ENCODE peak calls at places on chromosome 13, in five cellular contexts. R, Z, F, A and U are unnamed samples. For H4K20me1, the result is how much of the 10 kb centered on the place peaks cover.

GRCh38 chr13:98368019-98368418 is 190.9 kb upstream of the RNF113B start:
- DNase-seq in Z (no peak), F (no peak), R (peak), A (no peak), U (no peak)

GRCh38 chr13:95471960-95472359 is 80.6 kb upstream of the CLDN10 start:
- DNase-seq in R (no peak), F (no peak), A (no peak), Z (no peak), U (no peak)

GRCh38 chr13:102399791-102400618 is 1.8 kb downstream of the FGF14 start:
- DNase-seq in Z (no peak), F (no peak), A (no peak), R (no peak), U (peak)

GRCh38 chr13:37747071-37747612 is 122.4 kb downstream of the TRPC4 start:
- DNase-seq in Z (peak), R (peak), A (no peak), F (peak), U (no peak)

GRCh38 chr13:27289016-27289665 is 18.5 kb downstream of the RASL11A start:
- DNase-seq in Z (no peak), F (no peak), R (peak), A (no peak), U (no peak)

GRCh38 chr13:75550159-75550567 is 572 bp downstream of the UCHL3 start:
- DNase-seq in A (peak), F (peak), Z (peak), R (peak), U (peak)

GRCh38 chr13:28958018-28958417 is 137.9 kb downstream of the MTUS2 start:
- DNase-seq in A (no peak), F (no peak), R (no peak), Z (no peak), U (no peak)

GRCh38 chr13:36966404-36966803 is 32.7 kb downstream of the ALG5 start:
- DNase-seq in R (no peak), A (no peak), Z (no peak), F (no peak), U (no peak)

GRCh38 chr13:74444161-74444571 is 310.0 kb upstream of the KLF12 start:
- DNase-seq in Z (no peak), A (no peak), R (peak), F (peak), U (no peak)

GRCh38 chr13:110756268-110756667 is 42.8 kb downstream of the ING1 start:
- DNase-seq in A (no peak), Z (no peak), R (peak), F (no peak), U (no peak)

GRCh38 chr13:30874561-30874960 is 31.5 kb upstream of the MEDAG start:
- DNase-seq in R (no peak), Z (no peak), A (no peak), F (no peak), U (no peak)

GRCh38 chr13:38872693-38873092 is 117.9 kb downstream of the STOML3 start:
- DNase-seq in Z (peak), A (peak), F (peak), R (peak), U (peak)

GRCh38 chr13:37701972-37702371 is 103.4 kb upstream of the POSTN start:
- DNase-seq in F (peak), Z (peak), R (peak), A (no peak), U (no peak)

GRCh38 chr13:65236841-65237418 is 1993.2 kb downstream of the PCDH9 start:
- DNase-seq in F (no peak), R (no peak), Z (no peak), A (no peak), U (peak)

GRCh38 chr13:107296804-107297203 is 728.9 kb upstream of the ARGLU1 start:
- DNase-seq in R (peak), A (no peak), Z (no peak), F (peak), U (no peak)

GRCh38 chr13:73039201-73040108 is 19.4 kb upstream of the KLF5 start:
- DNase-seq in R (no peak), F (peak), A (no peak), Z (no peak), U (no peak)

GRCh38 chr13:94342436-94343242 is 136.8 kb downstream of the DCT start:
- DNase-seq in Z (no peak), F (no peak), A (no peak), R (peak), U (no peak)

GRCh38 chr13:29573190-29573589 is 22.3 kb downstream of the SLC7A1 start:
- DNase-seq in Z (no peak), A (no peak), F (no peak), R (peak), U (no peak)

GRCh38 chr13:106133025-106133424 is 402.4 kb downstream of the EFNB2 start:
- DNase-seq in F (peak), R (peak), A (no peak), Z (no peak), U (no peak)

GRCh38 chr13:27122036-27122435 is 49.6 kb downstream of the USP12 start:
- DNase-seq in Z (no peak), F (no peak), A (no peak), R (no peak), U (no peak)

GRCh38 chr13:49217962-49218492 is 2.1 kb upstream of the MLNR start:
- DNase-seq in F (no peak), A (no peak), Z (no peak), R (no peak), U (no peak)
- TF ChIP-seq EZH2 in F (no peak), A (no peak), Z (no peak), R (no peak), U (peak)

GRCh38 chr13:77623797-77624196 is 73.7 kb upstream of the SLAIN1 start:
- DNase-seq in R (no peak), Z (no peak), F (no peak), A (no peak), U (no peak)
- H2AFZ ChIP-seq in R (no peak), Z (no peak), F (no peak), A (no peak), U (no peak)

DNA sequence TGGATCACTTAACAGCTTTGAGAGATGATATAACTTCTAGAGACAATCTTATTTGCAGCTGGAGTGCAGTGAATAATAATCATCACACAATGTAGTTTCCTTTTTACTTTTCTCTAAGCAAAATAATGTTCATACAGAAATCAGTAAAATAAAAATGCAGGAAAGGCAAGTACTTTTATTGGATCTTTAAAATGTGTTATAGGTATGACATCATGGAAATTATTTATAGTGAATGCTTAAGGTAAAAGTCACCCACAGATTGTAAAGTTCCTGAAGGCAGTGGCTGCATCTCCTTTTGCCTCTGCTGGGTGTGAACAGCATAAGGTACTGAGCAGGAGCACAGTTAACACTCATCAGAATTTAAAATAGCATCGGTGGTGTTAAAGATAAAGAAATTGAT is 17.3 kb upstream of the IL17D start:
- DNase-seq in F (peak), Z (no peak), R (no peak), A (no peak), U (no peak)
- H4K20me1 ChIP-seq in F (under half), Z (under half), R (under half), A (under half), U (under half)

GRCh38 chr13:112061367-112062046 is 5.4 kb upstream of the SOX1 start:
- DNase-seq in F (no peak), Z (no peak), A (no peak), R (no peak), U (peak)
- TF ChIP-seq EZH2 in F (no peak), Z (peak), A (no peak), R (no peak), U (peak)

GRCh38 chr13:46720189-46720588 is 76.8 kb downstream of the ESD start:
- DNase-seq in F (no peak), A (no peak), R (no peak), Z (no peak), U (no peak)

GRCh38 chr13:46717275-46717674 is 79.7 kb downstream of the ESD start:
- DNase-seq in R (no peak), F (no peak), Z (no peak), A (no peak), U (no peak)

GRCh38 chr13:46716821-46717220 is 80.1 kb downstream of the ESD start:
- DNase-seq in A (no peak), Z (no peak), R (peak), F (no peak), U (no peak)

GRCh38 chr13:46726347-46726746 is 70.6 kb downstream of the ESD start:
- DNase-seq in Z (no peak), A (no peak), R (no peak), F (no peak), U (no peak)

DNA sequence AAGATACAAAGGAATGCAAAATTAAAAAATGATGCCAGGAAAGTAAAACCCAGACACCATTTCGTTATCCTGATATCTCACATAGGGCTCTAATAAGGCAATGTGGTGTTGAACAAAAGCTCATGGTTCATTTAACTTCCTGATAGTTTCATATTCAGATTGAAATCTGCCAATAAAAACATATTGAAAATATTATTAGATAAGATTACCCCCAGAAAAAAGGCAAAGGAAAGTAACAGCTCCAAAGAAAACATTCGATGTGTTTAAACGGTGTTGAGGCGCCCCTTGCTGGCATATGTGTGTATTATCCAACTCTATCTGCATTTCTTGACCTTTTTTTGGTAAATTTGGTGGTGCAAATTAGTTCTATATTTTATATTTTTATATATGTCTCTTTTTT is 75.9 kb downstream of the ESD start:
- DNase-seq in Z (peak), A (no peak), F (peak), R (peak), U (peak)
- H2AFZ ChIP-seq in Z (no peak), A (no peak), F (no peak), R (no peak), U (no peak)

GRCh38 chr13:114067381-114067885 is 65.0 kb downstream of the RASA3 start:
- DNase-seq in R (peak), F (peak), Z (no peak), A (no peak), U (no peak)
- H4K20me1 ChIP-seq in R (under half), F (under half), Z (under half), A (under half), U (under half)

DNA sequence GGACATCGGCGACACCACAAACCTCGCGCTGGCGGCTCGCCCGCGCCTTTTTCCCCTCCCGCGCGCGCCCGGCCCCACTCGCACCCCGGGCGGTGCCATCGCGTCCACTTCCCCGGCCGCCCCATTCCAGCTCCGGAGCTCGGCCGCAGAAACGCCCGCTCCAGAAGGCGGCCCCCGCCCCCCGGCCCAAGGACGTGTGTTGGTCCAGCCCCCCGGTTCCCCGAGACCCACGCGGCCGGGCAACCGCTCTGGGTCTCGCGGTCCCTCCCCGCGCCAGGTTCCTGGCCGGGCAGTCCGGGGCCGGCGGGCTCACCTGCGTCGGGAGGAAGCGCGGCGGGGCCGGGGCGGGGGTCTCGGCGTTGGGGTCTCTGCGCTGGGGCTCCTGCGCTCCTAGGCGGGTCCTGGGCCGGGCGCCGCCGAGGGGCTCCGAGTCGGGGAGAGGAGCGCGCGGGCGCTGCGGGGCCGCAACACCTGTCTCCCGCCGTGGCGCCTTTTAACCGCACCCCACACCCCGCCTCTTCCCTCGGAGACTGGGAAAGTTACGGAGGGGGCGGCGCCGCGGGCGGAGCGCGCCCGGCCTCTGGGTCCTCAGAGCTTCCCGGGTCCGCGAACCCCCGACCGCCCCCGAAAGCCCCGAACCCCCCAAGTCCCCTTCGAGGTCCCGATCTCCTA is at the start of gene GJB2:
- DNase-seq in R (no peak), Z (peak), F (peak), A (no peak), U (peak)
- TF ChIP-seq EZH2 in R (no peak), Z (peak), F (no peak), A (no peak), U (peak)

GRCh38 chr13:99639126-99639525 is 137.9 kb downstream of the TM9SF2 start:
- DNase-seq in F (no peak), A (no peak), R (no peak), Z (no peak), U (no peak)

GRCh38 chr13:99646866-99647592 is 145.8 kb downstream of the TM9SF2 start:
- DNase-seq in R (no peak), F (no peak), Z (no peak), A (no peak), U (no peak)

GRCh38 chr13:99642841-99643240 is 141.6 kb downstream of the TM9SF2 start:
- DNase-seq in R (no peak), Z (no peak), F (no peak), A (no peak), U (no peak)

GRCh38 chr13:99640260-99640659 is 139.0 kb downstream of the TM9SF2 start:
- DNase-seq in Z (no peak), F (no peak), A (no peak), R (no peak), U (no peak)

GRCh38 chr13:99642006-99642405 is 140.7 kb downstream of the TM9SF2 start:
- DNase-seq in Z (no peak), A (no peak), R (no peak), F (no peak), U (no peak)
- H2AFZ ChIP-seq in Z (no peak), A (no peak), R (no peak), F (no peak), U (no peak)

GRCh38 chr13:32638739-32639138 is 52.5 kb downstream of the PDS5B start:
- DNase-seq in R (no peak), F (no peak), A (no peak), Z (no peak), U (no peak)

GRCh38 chr13:32642316-32642715 is 56.1 kb downstream of the PDS5B start:
- DNase-seq in Z (no peak), A (no peak), R (no peak), F (no peak), U (no peak)

GRCh38 chr13:32639502-32640105 is 53.4 kb downstream of the PDS5B start:
- DNase-seq in Z (peak), A (peak), R (peak), F (peak), U (peak)

GRCh38 chr13:32645854-32646253 is 59.6 kb downstream of the PDS5B start:
- DNase-seq in A (no peak), R (peak), F (no peak), Z (no peak), U (no peak)

DNA sequence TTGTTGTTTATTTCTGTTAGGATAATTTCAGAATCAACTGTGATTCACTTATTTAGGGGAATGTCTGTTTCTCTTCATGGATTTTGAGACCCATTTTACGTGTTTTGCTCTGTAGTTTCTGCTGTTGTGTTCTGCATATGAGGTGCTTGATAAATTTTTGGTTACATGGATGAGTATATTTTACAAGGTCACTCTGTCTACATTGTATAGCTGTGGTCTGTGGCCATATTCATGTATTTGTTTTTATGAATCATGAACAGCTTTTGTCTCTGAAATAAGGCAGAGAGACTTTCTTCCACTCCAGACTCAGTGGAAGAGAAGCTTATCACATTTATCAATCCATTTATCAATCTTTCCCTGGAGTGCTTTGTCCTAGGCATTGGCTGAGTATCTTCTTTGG is 56.6 kb downstream of the PDS5B start:
- DNase-seq in Z (no peak), R (no peak), A (no peak), F (peak), U (no peak)
- H4K20me1 ChIP-seq in Z (under half), R (under half), A (under half), F (under half), U (half or more)

DNA sequence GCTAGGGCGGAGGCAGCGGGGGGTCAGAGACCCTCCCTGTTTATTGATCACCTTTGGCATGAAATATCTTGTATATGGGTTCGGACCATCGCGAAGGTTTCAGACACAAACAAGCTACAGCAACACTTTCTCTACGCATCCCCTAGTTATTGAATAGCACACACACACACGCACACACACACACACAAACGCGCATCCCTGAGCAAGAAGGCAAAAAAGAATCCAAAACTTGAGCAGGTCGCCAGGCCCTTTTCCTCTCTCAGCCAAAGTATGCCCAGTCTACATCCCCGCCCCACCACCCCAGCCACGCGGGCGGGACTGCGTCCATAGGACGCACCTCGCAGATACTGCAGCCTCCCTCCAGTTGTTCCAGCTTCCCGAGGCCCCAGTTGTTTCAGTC is 16.0 kb downstream of the POU4F1 start:
- DNase-seq in Z (no peak), R (no peak), A (no peak), F (no peak), U (peak)
- TF ChIP-seq EZH2 in Z (no peak), R (no peak), A (no peak), F (no peak), U (peak)